ENCODE peak calls at places on chromosomes 5 and 9, in six cellular contexts. V is breast epithelium, T is neuronal stem cell, K is trophoblast cell, A is stomach, H is lower lobe of right lung. N is an unnamed sample.

GRCh38 chr5:171701138-171701537 is 84.5 kb upstream of the SMIM23 start:
- DNase-seq in V (no peak), T (no peak), K (no peak), A (no peak), H (no peak), N (no peak)

GRCh38 chr9:93136011-93136440 is 2.0 kb upstream of the NINJ1 start:
- DNase-seq in V (no peak), T (no peak), K (no peak), A (no peak), H (no peak), N (no peak)

GRCh38 chr5:180116077-180116375 is 44.5 kb upstream of the RNF130 start:
- DNase-seq in V (peak; percentile 14), T (no peak), K (no peak), A (no peak), H (no peak), N (peak; percentile 27)

GRCh38 chr9:136512651-136513066 is 29.8 kb upstream of the SEC16A start:
- DNase-seq in V (no peak), T (no peak), K (no peak), A (no peak), H (no peak), N (no peak)

GRCh38 chr5:173771058-173771742 is 116.9 kb upstream of the CPEB4 start:
- DNase-seq in V (no peak), T (no peak), K (no peak), A (peak; percentile 81), H (no peak), N (no peak)

GRCh38 chr9:69932901-69933300 is 110.7 kb upstream of the MAMDC2 start:
- DNase-seq in V (no peak), T (no peak), K (no peak), A (no peak), H (no peak), N (no peak)

GRCh38 chr5:87154191-87154590 is 113.5 kb upstream of the RASA1 start:
- DNase-seq in V (no peak), T (no peak), K (peak; percentile 28), A (no peak), H (no peak), N (no peak)

GRCh38 chr5:15069407-15069905 is 197.9 kb upstream of the ANKH start:
- DNase-seq in V (no peak), T (no peak), K (no peak), A (no peak), H (no peak), N (no peak)

GRCh38 chr9:75918154-75918553 is 27.7 kb downstream of the PCSK5 start:
- DNase-seq in V (no peak), T (no peak), K (no peak), A (no peak), H (no peak), N (no peak)

GRCh38 chr5:149037819-149038218 is 25.0 kb downstream of the SH3TC2 start:
- DNase-seq in V (no peak), T (no peak), K (no peak), A (no peak), H (no peak), N (no peak)

GRCh38 chr5:1096792-1097191 is 15.1 kb downstream of the SLC12A7 start:
- DNase-seq in V (no peak), T (no peak), K (no peak), A (no peak), H (no peak), N (no peak)
- H3K4me3 ChIP-seq in V (no peak overlapping the region), T (no peak overlapping the region), K (no peak overlapping the region), A (no peak overlapping the region), H (no peak overlapping the region), N (no peak overlapping the region)

GRCh38 chr5:116858705-116859333 is 284.2 kb upstream of the SEMA6A start:
- DNase-seq in V (no peak), T (no peak), K (no peak), A (no peak), H (no peak), N (no peak)
- H3K4me1 ChIP-seq in V (no peaks in the 10 kb centered on the region), T (no peaks in the 10 kb centered on the region), K (peaks cover 20% of the 10 kb centered on the region), A (peaks cover 7% of the 10 kb centered on the region), H (no peaks in the 10 kb centered on the region), N (no peaks in the 10 kb centered on the region)

DNA sequence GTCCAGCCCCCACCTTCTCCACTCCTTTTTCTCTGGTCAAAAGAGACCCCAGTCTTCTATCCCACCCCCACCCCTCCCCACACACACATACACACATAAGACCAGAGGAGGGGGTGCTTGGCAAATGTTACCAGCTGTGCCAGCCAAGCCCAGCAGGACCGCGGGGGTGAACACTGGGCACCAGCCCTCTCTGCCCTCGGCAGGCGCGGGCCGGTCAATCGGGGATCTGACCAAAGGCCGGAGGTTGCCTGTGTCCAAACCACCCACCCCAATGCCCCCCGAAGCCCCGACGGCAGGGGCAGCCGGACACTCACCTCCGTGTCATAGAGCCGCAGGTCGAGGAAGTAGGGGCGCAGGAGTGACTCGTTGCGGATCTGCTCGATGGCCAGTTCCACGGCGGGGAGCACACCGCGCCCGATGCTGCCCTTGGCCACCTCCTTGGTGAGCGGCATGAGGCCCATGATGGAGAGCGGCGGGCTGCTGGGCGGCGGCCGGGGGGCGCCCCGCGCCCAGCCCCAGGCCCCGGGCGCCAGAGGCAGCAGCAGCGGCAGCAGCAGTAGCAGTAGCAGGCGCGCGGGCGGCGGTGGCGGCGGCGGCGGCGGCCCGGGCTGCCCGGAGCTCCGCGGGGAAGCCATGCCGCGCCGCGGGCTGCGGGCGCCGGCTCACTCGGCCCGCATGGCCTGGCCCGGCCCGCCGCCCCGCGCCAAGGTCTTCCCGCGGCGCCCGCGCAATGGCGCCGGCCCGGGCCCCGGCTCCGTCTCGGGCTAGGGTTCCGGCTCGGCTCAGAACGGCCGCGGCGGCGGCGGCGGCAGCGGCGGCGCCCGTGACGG is 417 bp downstream of the GABBR2 start:
- DNase-seq in V (no peak), T (no peak), K (no peak), A (no peak), H (no peak), N (no peak)
- H3K4me3 ChIP-seq in V (peak overlapping the region; percentile 37), T (peak overlapping the region; percentile 76), K (no peak overlapping the region), A (peak overlapping the region; percentile 39), H (peak overlapping the region; percentile 25), N (peak overlapping the region; percentile 34)

DNA sequence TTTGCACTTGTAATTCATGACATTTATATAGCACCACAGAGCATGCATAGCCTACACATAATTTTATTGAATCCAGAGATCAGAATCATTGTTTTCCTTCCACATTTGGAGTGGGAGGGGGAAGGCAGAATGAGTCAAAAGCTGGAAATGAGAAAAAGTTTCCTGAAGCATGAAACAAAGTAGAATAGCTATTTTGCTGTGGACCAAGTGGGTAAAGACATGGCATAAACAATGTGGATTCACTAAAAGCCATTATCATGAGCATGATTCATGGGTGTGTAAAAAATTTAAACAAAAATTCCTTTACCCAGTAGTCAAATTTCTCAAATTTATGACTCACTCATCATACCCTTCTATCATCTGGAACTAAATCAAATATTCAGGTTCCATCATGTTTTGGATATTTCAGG is 97.9 kb downstream of the YIPF5 start:
- DNase-seq in V (no peak), T (no peak), K (no peak), A (no peak), H (no peak), N (no peak)
- H3K4me1 ChIP-seq in V (no peaks in the 10 kb centered on the region), T (peaks cover 4% of the 10 kb centered on the region), K (no peaks in the 10 kb centered on the region), A (no peaks in the 10 kb centered on the region), H (no peaks in the 10 kb centered on the region), N (no peaks in the 10 kb centered on the region)

GRCh38 chr5:5671823-5672222 is 249.3 kb downstream of the ICE1 start:
- DNase-seq in V (no peak), T (no peak), K (no peak), A (no peak), H (no peak), N (no peak)

GRCh38 chr5:5665225-5666075 is 243.0 kb downstream of the ICE1 start:
- DNase-seq in V (no peak), T (no peak), K (no peak), A (no peak), H (no peak), N (no peak)

GRCh38 chr5:5666076-5666365 is 243.5 kb downstream of the ICE1 start:
- DNase-seq in V (no peak), T (no peak), K (no peak), A (no peak), H (no peak), N (no peak)

GRCh38 chr5:5666389-5666788 is 243.9 kb downstream of the ICE1 start:
- DNase-seq in V (no peak), T (no peak), K (no peak), A (no peak), H (no peak), N (no peak)

DNA sequence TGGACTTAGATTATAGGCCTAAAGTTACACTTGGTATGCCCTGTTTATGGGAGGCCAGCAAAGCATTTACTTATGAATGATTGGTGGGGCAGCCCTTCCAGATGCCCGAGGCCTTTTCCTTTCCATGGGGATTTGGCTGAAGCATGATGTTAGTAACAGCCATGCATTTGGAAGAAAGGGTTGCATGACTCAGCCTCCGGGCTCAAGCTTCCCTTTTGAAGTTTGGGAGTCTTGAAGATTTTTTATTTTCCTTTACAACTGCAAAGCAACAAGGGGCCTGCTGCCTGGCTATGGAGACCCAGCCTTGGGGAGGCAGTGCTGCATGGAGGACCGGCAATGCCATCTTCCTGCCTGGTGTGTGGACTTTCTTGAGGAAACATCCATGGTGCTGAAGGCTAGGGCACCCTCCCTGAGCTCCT is 244.7 kb downstream of the ICE1 start:
- DNase-seq in V (no peak), T (no peak), K (no peak), A (no peak), H (no peak), N (no peak)
- H3K4me3 ChIP-seq in V (no peak overlapping the region), T (no peak overlapping the region), K (no peak overlapping the region), A (no peak overlapping the region), H (no peak overlapping the region), N (no peak overlapping the region)

GRCh38 chr5:132377738-132378137 is 8.2 kb downstream of the SLC22A5 start:
- DNase-seq in V (no peak), T (no peak), K (no peak), A (no peak), H (no peak), N (no peak)
- H3K4me1 ChIP-seq in V (peaks cover 14% of the 10 kb centered on the region), T (no peaks in the 10 kb centered on the region), K (no peaks in the 10 kb centered on the region), A (peaks cover 27% of the 10 kb centered on the region), H (peaks cover 4% of the 10 kb centered on the region), N (no peaks in the 10 kb centered on the region)

DNA sequence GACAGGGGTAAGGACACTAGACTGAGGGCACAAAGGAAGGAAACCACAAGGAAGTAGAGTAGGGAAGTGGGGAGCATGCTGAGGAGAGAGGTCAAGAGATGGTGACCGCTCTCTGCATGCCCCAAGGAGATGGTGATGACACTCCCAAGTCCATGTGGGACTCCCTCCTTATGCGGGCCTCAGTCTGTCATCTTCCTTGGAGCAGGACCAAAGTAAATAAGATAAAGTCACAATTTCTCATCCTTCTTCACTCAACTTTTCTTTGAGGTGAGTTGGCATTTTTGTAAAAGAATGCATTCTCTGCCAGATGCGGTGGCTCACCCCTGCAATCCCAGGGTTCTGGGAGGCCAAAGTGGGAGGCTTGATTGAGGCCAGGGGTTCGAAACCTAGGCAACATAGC is 256.7 kb downstream of the DOCK8 start:
- DNase-seq in V (no peak), T (no peak), K (no peak), A (no peak), H (no peak), N (no peak)
- H3K4me3 ChIP-seq in V (no peak overlapping the region), T (no peak overlapping the region), K (no peak overlapping the region), A (no peak overlapping the region), H (peak overlapping the region; percentile 66), N (no peak overlapping the region)